ENCODE peak calls at places on chromosomes 3 and 15, in eight cellular contexts. One of them, this sample, is unnamed.

GRCh38 chr15:100862162-100862561 is 17.5 kb upstream of the ALDH1A3 start:
- DNase-seq in esophagus muscularis mucosa: no peak
- DNase-seq in mammary epithelial cell: no peak
- DNase-seq in suprapubic skin: peak
- DNase-seq in CD8-positive, alpha-beta T cell: no peak
- DNase-seq in fibroblast of lung: no peak
- DNase-seq in stomach: no peak
- DNase-seq in CD8-positive, alpha-beta memory T cell: no peak
- DNase-seq in this sample: no peak

GRCh38 chr3:192850501-192850981 is 67.1 kb downstream of the MB21D2 start:
- DNase-seq in esophagus muscularis mucosa: no peak
- DNase-seq in mammary epithelial cell: peak
- DNase-seq in suprapubic skin: no peak
- DNase-seq in CD8-positive, alpha-beta T cell: no peak
- DNase-seq in fibroblast of lung: no peak
- DNase-seq in stomach: peak
- DNase-seq in CD8-positive, alpha-beta memory T cell: no peak
- DNase-seq in this sample: peak

GRCh38 chr15:62672268-62672667 is 370.3 kb upstream of the TPM1 start:
- DNase-seq in esophagus muscularis mucosa: no peak
- DNase-seq in mammary epithelial cell: no peak
- DNase-seq in suprapubic skin: no peak
- DNase-seq in CD8-positive, alpha-beta T cell: no peak
- DNase-seq in fibroblast of lung: peak
- DNase-seq in stomach: no peak
- DNase-seq in CD8-positive, alpha-beta memory T cell: no peak
- DNase-seq in this sample: no peak

GRCh38 chr3:36969540-36970432 is 23.1 kb downstream of the EPM2AIP1 start:
- DNase-seq in esophagus muscularis mucosa: no peak
- DNase-seq in mammary epithelial cell: peak
- DNase-seq in suprapubic skin: no peak
- DNase-seq in CD8-positive, alpha-beta T cell: no peak
- DNase-seq in fibroblast of lung: peak
- DNase-seq in stomach: no peak
- DNase-seq in CD8-positive, alpha-beta memory T cell: peak
- DNase-seq in this sample: no peak

GRCh38 chr3:173690542-173690941 is 293.0 kb downstream of the NLGN1 start:
- DNase-seq in esophagus muscularis mucosa: no peak
- DNase-seq in mammary epithelial cell: peak
- DNase-seq in suprapubic skin: no peak
- DNase-seq in CD8-positive, alpha-beta T cell: no peak
- DNase-seq in fibroblast of lung: peak
- DNase-seq in stomach: no peak
- DNase-seq in CD8-positive, alpha-beta memory T cell: no peak
- DNase-seq in this sample: no peak

GRCh38 chr3:140931016-140931454 is 10.6 kb upstream of the SLC25A36 start:
- DNase-seq in esophagus muscularis mucosa: no peak
- DNase-seq in mammary epithelial cell: no peak
- DNase-seq in suprapubic skin: no peak
- DNase-seq in CD8-positive, alpha-beta T cell: no peak
- DNase-seq in fibroblast of lung: no peak
- DNase-seq in stomach: no peak
- DNase-seq in CD8-positive, alpha-beta memory T cell: no peak
- DNase-seq in this sample: peak

GRCh38 chr15:69780981-69781380 is 316.7 kb downstream of the TLE3 start:
- DNase-seq in esophagus muscularis mucosa: no peak
- DNase-seq in mammary epithelial cell: no peak
- DNase-seq in suprapubic skin: no peak
- DNase-seq in CD8-positive, alpha-beta T cell: no peak
- DNase-seq in fibroblast of lung: no peak
- DNase-seq in stomach: no peak
- DNase-seq in CD8-positive, alpha-beta memory T cell: no peak
- DNase-seq in this sample: no peak

GRCh38 chr3:179321585-179322322 is 1.1 kb upstream of the ZNF639 start:
- DNase-seq in esophagus muscularis mucosa: no peak
- DNase-seq in mammary epithelial cell: peak
- DNase-seq in suprapubic skin: no peak
- DNase-seq in CD8-positive, alpha-beta T cell: no peak
- DNase-seq in fibroblast of lung: peak
- DNase-seq in stomach: no peak
- DNase-seq in CD8-positive, alpha-beta memory T cell: no peak
- DNase-seq in this sample: peak

GRCh38 chr3:64489361-64490044 is 198.3 kb downstream of the ADAMTS9 start:
- DNase-seq in esophagus muscularis mucosa: no peak
- DNase-seq in mammary epithelial cell: peak
- DNase-seq in suprapubic skin: no peak
- DNase-seq in CD8-positive, alpha-beta T cell: no peak
- DNase-seq in fibroblast of lung: no peak
- DNase-seq in stomach: peak
- DNase-seq in CD8-positive, alpha-beta memory T cell: no peak
- DNase-seq in this sample: peak

GRCh38 chr15:68791431-68792283 is 29.0 kb downstream of the ANP32A start:
- DNase-seq in esophagus muscularis mucosa: no peak
- DNase-seq in mammary epithelial cell: peak
- DNase-seq in suprapubic skin: no peak
- DNase-seq in CD8-positive, alpha-beta T cell: peak
- DNase-seq in fibroblast of lung: no peak
- DNase-seq in stomach: no peak
- DNase-seq in CD8-positive, alpha-beta memory T cell: peak
- DNase-seq in this sample: no peak

GRCh38 chr3:193910310-193910709 is 225.6 kb upstream of the HES1 start:
- DNase-seq in esophagus muscularis mucosa: no peak
- DNase-seq in mammary epithelial cell: no peak
- DNase-seq in suprapubic skin: no peak
- DNase-seq in CD8-positive, alpha-beta T cell: no peak
- DNase-seq in fibroblast of lung: no peak
- DNase-seq in stomach: no peak
- DNase-seq in CD8-positive, alpha-beta memory T cell: no peak
- DNase-seq in this sample: no peak

GRCh38 chr3:157487339-157487738 is 15.9 kb downstream of the VEPH1 start:
- DNase-seq in esophagus muscularis mucosa: no peak
- DNase-seq in mammary epithelial cell: no peak
- DNase-seq in suprapubic skin: no peak
- DNase-seq in CD8-positive, alpha-beta T cell: no peak
- DNase-seq in fibroblast of lung: peak
- DNase-seq in stomach: no peak
- DNase-seq in CD8-positive, alpha-beta memory T cell: no peak
- DNase-seq in this sample: no peak

GRCh38 chr3:193803288-193803687 is 210.3 kb downstream of the OPA1 start:
- DNase-seq in esophagus muscularis mucosa: no peak
- DNase-seq in mammary epithelial cell: no peak
- DNase-seq in suprapubic skin: peak
- DNase-seq in CD8-positive, alpha-beta T cell: no peak
- DNase-seq in fibroblast of lung: no peak
- DNase-seq in stomach: peak
- DNase-seq in CD8-positive, alpha-beta memory T cell: no peak
- DNase-seq in this sample: peak

GRCh38 chr3:20608054-20608738 is 422.2 kb upstream of the SGO1 start:
- DNase-seq in esophagus muscularis mucosa: no peak
- DNase-seq in mammary epithelial cell: no peak
- DNase-seq in suprapubic skin: no peak
- DNase-seq in CD8-positive, alpha-beta T cell: no peak
- DNase-seq in fibroblast of lung: no peak
- DNase-seq in stomach: no peak
- DNase-seq in CD8-positive, alpha-beta memory T cell: no peak
- DNase-seq in this sample: no peak

GRCh38 chr3:25854635-25855034 is 64.7 kb downstream of the OXSM start:
- DNase-seq in esophagus muscularis mucosa: no peak
- DNase-seq in mammary epithelial cell: peak
- DNase-seq in suprapubic skin: no peak
- DNase-seq in CD8-positive, alpha-beta T cell: no peak
- DNase-seq in fibroblast of lung: peak
- DNase-seq in stomach: no peak
- DNase-seq in CD8-positive, alpha-beta memory T cell: no peak
- DNase-seq in this sample: no peak

GRCh38 chr15:85639752-85640381 is 154.9 kb downstream of the KLHL25 start:
- DNase-seq in esophagus muscularis mucosa: no peak
- DNase-seq in mammary epithelial cell: peak
- DNase-seq in suprapubic skin: no peak
- DNase-seq in CD8-positive, alpha-beta T cell: no peak
- DNase-seq in fibroblast of lung: peak
- DNase-seq in stomach: no peak
- DNase-seq in CD8-positive, alpha-beta memory T cell: no peak
- DNase-seq in this sample: peak

GRCh38 chr3:49568965-49569364 is 14.7 kb downstream of the BSN start:
- DNase-seq in esophagus muscularis mucosa: no peak
- DNase-seq in mammary epithelial cell: no peak
- DNase-seq in suprapubic skin: no peak
- DNase-seq in CD8-positive, alpha-beta T cell: no peak
- DNase-seq in fibroblast of lung: no peak
- DNase-seq in stomach: no peak
- DNase-seq in CD8-positive, alpha-beta memory T cell: no peak
- DNase-seq in this sample: no peak

GRCh38 chr15:96160269-96160668 is 170.2 kb upstream of the NR2F2 start:
- DNase-seq in esophagus muscularis mucosa: no peak
- DNase-seq in mammary epithelial cell: no peak
- DNase-seq in suprapubic skin: peak
- DNase-seq in CD8-positive, alpha-beta T cell: no peak
- DNase-seq in fibroblast of lung: peak
- DNase-seq in stomach: peak
- DNase-seq in CD8-positive, alpha-beta memory T cell: no peak
- DNase-seq in this sample: peak

GRCh38 chr15:90037510-90037860 is 36.4 kb downstream of the ZNF710 start:
- DNase-seq in esophagus muscularis mucosa: no peak
- DNase-seq in mammary epithelial cell: no peak
- DNase-seq in suprapubic skin: peak
- DNase-seq in CD8-positive, alpha-beta T cell: no peak
- DNase-seq in fibroblast of lung: peak
- DNase-seq in stomach: no peak
- DNase-seq in CD8-positive, alpha-beta memory T cell: no peak
- DNase-seq in this sample: no peak

GRCh38 chr3:112813723-112814171 is 32.9 kb downstream of the CD200R1L start:
- DNase-seq in esophagus muscularis mucosa: no peak
- DNase-seq in mammary epithelial cell: no peak
- DNase-seq in suprapubic skin: no peak
- DNase-seq in CD8-positive, alpha-beta T cell: no peak
- DNase-seq in fibroblast of lung: no peak
- DNase-seq in stomach: no peak
- DNase-seq in CD8-positive, alpha-beta memory T cell: no peak
- DNase-seq in this sample: peak

GRCh38 chr3:24088782-24089181 is 143.7 kb downstream of the NR1D2 start:
- DNase-seq in esophagus muscularis mucosa: no peak
- DNase-seq in mammary epithelial cell: peak
- DNase-seq in suprapubic skin: no peak
- DNase-seq in CD8-positive, alpha-beta T cell: no peak
- DNase-seq in fibroblast of lung: peak
- DNase-seq in stomach: no peak
- DNase-seq in CD8-positive, alpha-beta memory T cell: no peak
- DNase-seq in this sample: peak

DNA sequence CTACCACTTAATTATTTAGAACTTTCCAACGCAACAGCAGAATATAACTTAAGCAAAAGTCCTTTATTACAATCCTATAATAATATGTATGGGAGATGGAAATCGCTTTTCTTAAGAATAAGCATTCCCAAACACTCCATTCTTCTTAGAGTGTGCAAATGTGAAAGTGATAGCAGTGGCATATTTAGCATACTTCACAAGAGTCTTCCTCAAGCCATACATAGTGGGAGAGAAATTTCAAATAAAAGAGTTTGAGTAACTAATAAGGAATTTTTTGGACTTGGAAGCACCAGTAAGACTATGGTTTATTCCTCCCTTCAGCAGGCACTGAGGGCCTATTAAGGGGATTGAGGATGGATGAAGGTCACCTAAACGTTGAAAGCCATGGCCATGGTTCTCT is 22.1 kb upstream of the BNC1 start:
- DNase-seq in esophagus muscularis mucosa: peak
- DNase-seq in mammary epithelial cell: no peak
- DNase-seq in suprapubic skin: no peak
- DNase-seq in CD8-positive, alpha-beta T cell: no peak
- DNase-seq in fibroblast of lung: no peak
- DNase-seq in stomach: no peak
- DNase-seq in CD8-positive, alpha-beta memory T cell: no peak
- DNase-seq in this sample: no peak
- H3K27ac ChIP-seq in esophagus muscularis mucosa: no peak
- H3K27ac ChIP-seq in mammary epithelial cell: peak
- H3K27ac ChIP-seq in suprapubic skin: no peak
- H3K27ac ChIP-seq in CD8-positive, alpha-beta T cell: no peak
- H3K27ac ChIP-seq in fibroblast of lung: no peak
- H3K27ac ChIP-seq in stomach: no peak
- H3K27ac ChIP-seq in CD8-positive, alpha-beta memory T cell: no peak
- H3K27ac ChIP-seq in this sample: no peak

GRCh38 chr3:138435840-138436239 is 1.4 kb downstream of the ESYT3 start:
- DNase-seq in esophagus muscularis mucosa: no peak
- DNase-seq in mammary epithelial cell: no peak
- DNase-seq in suprapubic skin: no peak
- DNase-seq in CD8-positive, alpha-beta T cell: no peak
- DNase-seq in fibroblast of lung: no peak
- DNase-seq in stomach: no peak
- DNase-seq in CD8-positive, alpha-beta memory T cell: no peak
- DNase-seq in this sample: no peak
- H3K4me3 ChIP-seq in esophagus muscularis mucosa: peak
- H3K4me3 ChIP-seq in mammary epithelial cell: no peak
- H3K4me3 ChIP-seq in suprapubic skin: peak
- H3K4me3 ChIP-seq in CD8-positive, alpha-beta T cell: no peak
- H3K4me3 ChIP-seq in fibroblast of lung: no peak
- H3K4me3 ChIP-seq in stomach: peak
- H3K4me3 ChIP-seq in CD8-positive, alpha-beta memory T cell: no peak
- H3K4me3 ChIP-seq in this sample: no peak

DNA sequence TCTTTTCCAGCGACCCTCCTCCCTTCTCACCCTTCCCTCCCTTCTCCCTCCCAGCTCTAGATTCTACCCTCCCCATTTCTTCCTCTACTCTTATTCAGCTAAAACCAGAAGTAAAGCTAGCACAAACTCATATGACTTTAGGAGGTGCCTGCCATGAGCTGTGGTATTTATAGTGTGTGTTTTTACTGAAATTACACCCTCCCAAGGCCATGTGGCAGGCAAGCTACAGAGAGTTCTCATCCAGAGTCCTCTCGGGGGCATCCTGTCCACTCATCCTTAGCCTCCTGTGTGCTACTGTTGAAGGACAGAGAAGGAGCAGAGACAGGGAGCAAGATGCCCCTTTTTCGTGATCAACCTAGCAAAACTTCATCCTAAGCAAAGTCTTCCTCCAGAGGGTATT is 7.4 kb upstream of the LTF start:
- DNase-seq in esophagus muscularis mucosa: no peak
- DNase-seq in mammary epithelial cell: no peak
- DNase-seq in suprapubic skin: peak
- DNase-seq in CD8-positive, alpha-beta T cell: peak
- DNase-seq in fibroblast of lung: no peak
- DNase-seq in stomach: no peak
- DNase-seq in CD8-positive, alpha-beta memory T cell: no peak
- DNase-seq in this sample: no peak
- H3K27ac ChIP-seq in esophagus muscularis mucosa: no peak
- H3K27ac ChIP-seq in mammary epithelial cell: no peak
- H3K27ac ChIP-seq in suprapubic skin: no peak
- H3K27ac ChIP-seq in CD8-positive, alpha-beta T cell: no peak
- H3K27ac ChIP-seq in fibroblast of lung: no peak
- H3K27ac ChIP-seq in stomach: no peak
- H3K27ac ChIP-seq in CD8-positive, alpha-beta memory T cell: no peak
- H3K27ac ChIP-seq in this sample: no peak

DNA sequence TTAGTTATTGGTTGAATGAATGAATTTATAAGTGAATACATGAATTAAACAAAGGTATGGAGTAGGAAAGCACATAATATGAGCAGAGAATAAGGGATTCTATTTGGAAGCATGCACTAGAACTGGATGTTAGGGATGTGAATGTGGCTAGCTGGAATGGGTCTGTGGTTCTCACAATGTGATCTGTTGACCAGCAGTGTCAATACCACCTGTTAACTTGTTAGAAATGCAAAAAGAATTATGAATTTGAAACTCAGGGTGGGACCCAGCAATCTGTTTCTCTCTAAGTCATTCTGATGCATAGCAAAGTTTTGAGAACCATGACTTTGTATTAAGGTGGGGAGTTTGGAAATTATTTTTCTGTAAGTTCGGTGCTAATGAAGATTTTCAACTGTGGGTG is 41.0 kb upstream of the SATB1 start:
- DNase-seq in esophagus muscularis mucosa: no peak
- DNase-seq in mammary epithelial cell: no peak
- DNase-seq in suprapubic skin: no peak
- DNase-seq in CD8-positive, alpha-beta T cell: no peak
- DNase-seq in fibroblast of lung: no peak
- DNase-seq in stomach: no peak
- DNase-seq in CD8-positive, alpha-beta memory T cell: no peak
- DNase-seq in this sample: no peak
- H3K4me3 ChIP-seq in esophagus muscularis mucosa: no peak
- H3K4me3 ChIP-seq in mammary epithelial cell: no peak
- H3K4me3 ChIP-seq in suprapubic skin: no peak
- H3K4me3 ChIP-seq in CD8-positive, alpha-beta T cell: no peak
- H3K4me3 ChIP-seq in fibroblast of lung: no peak
- H3K4me3 ChIP-seq in stomach: no peak
- H3K4me3 ChIP-seq in CD8-positive, alpha-beta memory T cell: no peak
- H3K4me3 ChIP-seq in this sample: no peak